ENCODE peak calls at places on chromosome 14, in nine cellular contexts. F, B, C, L, T, Q, R, P and N are unnamed samples.

GRCh38 chr14:33880330-33880729 is 70.5 kb downstream of the EGLN3 start:
- DNase-seq in C (no peak), T (no peak), R (no peak), B (no peak), P (no peak), F (no peak), L (no peak), Q (no peak), N (no peak)

GRCh38 chr14:93858896-93859295 is 68.2 kb upstream of the FAM181A start:
- DNase-seq in P (no peak), L (no peak), B (no peak), T (no peak), F (no peak), C (no peak), R (no peak), Q (no peak), N (no peak)

GRCh38 chr14:30375280-30375892 is 183.6 kb upstream of the G2E3 start:
- DNase-seq in L (peak; percentile 53), R (peak; percentile 49), F (peak; percentile 44), B (peak; percentile 71), Q (peak; percentile 76), P (peak; percentile 59), C (peak; percentile 63), T (peak; percentile 50), N (peak; percentile 17)

GRCh38 chr14:34874386-34875030 is 652 bp downstream of the BAZ1A start:
- DNase-seq in F (peak; percentile 65), Q (peak; percentile 64), L (peak; percentile 72), C (peak; percentile 71), R (peak; percentile 54), B (peak; percentile 27), P (peak; percentile 65), T (peak; percentile 67), N (no peak)

GRCh38 chr14:55339770-55340169 is 68.5 kb downstream of the FBXO34 start:
- DNase-seq in R (no peak), Q (no peak), F (no peak), T (no peak), C (no peak), P (no peak), B (no peak), L (no peak), N (no peak)

GRCh38 chr14:22177870-22178269 is 411.2 kb downstream of the DAD1 start:
- DNase-seq in B (no peak), P (peak; percentile 47), Q (peak; percentile 22), C (no peak), R (no peak), T (peak; percentile 20), L (no peak), F (no peak), N (no peak)

GRCh38 chr14:49923442-49923841 is 30.6 kb downstream of the ARF6 start:
- DNase-seq in Q (no peak), B (no peak), T (no peak), C (no peak), L (no peak), P (no peak), F (no peak), R (no peak), N (no peak)

GRCh38 chr14:34604990-34605389 is 25.0 kb downstream of the SNX6 start:
- DNase-seq in T (peak; percentile 72), C (peak; percentile 12), B (no peak), P (no peak), R (no peak), F (no peak), L (no peak), Q (no peak), N (no peak)

GRCh38 chr14:101463566-101464171 is 97.6 kb upstream of the DIO3 start:
- DNase-seq in Q (no peak), T (no peak), R (no peak), L (no peak), P (no peak), F (no peak), B (no peak), C (no peak), N (no peak)

GRCh38 chr14:25039933-25040332 is 10.0 kb downstream of the STXBP6 start:
- DNase-seq in P (no peak), L (no peak), R (no peak), B (no peak), Q (no peak), C (no peak), T (no peak), F (no peak), N (no peak)

GRCh38 chr14:35405304-35405996 is 901 bp upstream of the NFKBIA start:
- DNase-seq in C (no peak), T (no peak), R (no peak), L (no peak), Q (no peak), B (no peak), P (no peak), F (no peak), N (no peak)